ENCODE peak calls at places on chromosomes 13 and 19, in five cellular contexts. K is neural crest cell; D is NCI-H1092; X is activated T-helper 2 cell treated with anti-CD3 and anti-CD28 coated beads, Interferon-gamma antibody, Interleukin-2, Interleukin-4, amounts not matched to agents 10 μg/mL and 5 μg/mL and 100 μg/mL, durations not matched to agents 14 hours and 24 hours and 36 hours; Z is NCI-H1048. O is an unnamed sample.

GRCh38 chr13:92843549-92843948 is 383.1 kb upstream of the GPC6 start:
- DNase-seq in K (no peak), D (peak), X (no peak), Z (no peak), O (no peak)

GRCh38 chr13:49499889-49500660 is 4.3 kb downstream of the PHF11 start:
- DNase-seq in K (no peak), D (no peak), X (no peak), Z (no peak), O (no peak)

GRCh38 chr19:27974082-27974513 is 1238.9 kb downstream of the UQCRFS1 start:
- DNase-seq in K (peak), D (peak), X (no peak), Z (no peak), O (peak)

GRCh38 chr19:18905520-18906236 is 9.7 kb upstream of the CERS1 start:
- DNase-seq in K (no peak), D (no peak), X (no peak), Z (no peak), O (no peak)

GRCh38 chr13:110448677-110449076 is 112.8 kb downstream of the RAB20 start:
- DNase-seq in K (no peak), D (no peak), X (no peak), Z (no peak), O (no peak)

GRCh38 chr13:60229708-60230272 is 66.1 kb upstream of the DIAPH3 start:
- DNase-seq in K (no peak), D (no peak), X (no peak), Z (no peak), O (no peak)

GRCh38 chr13:113815151-113816058 is 48.5 kb downstream of the GAS6 start:
- DNase-seq in K (no peak), D (no peak), X (peak), Z (no peak), O (no peak)

GRCh38 chr19:4589579-4590410 is 30.3 kb upstream of the SEMA6B start:
- DNase-seq in K (peak), D (no peak), X (no peak), Z (no peak), O (no peak)

GRCh38 chr19:3375221-3376088 is 9.1 kb downstream of the NFIC start:
- DNase-seq in K (no peak), D (no peak), X (no peak), Z (no peak), O (peak)

GRCh38 chr19:27741236-27741635 is 1471.7 kb downstream of the UQCRFS1 start:
- DNase-seq in K (no peak), D (no peak), X (no peak), Z (no peak), O (no peak)

GRCh38 chr13:24251525-24251924 is 57.9 kb upstream of the C1QTNF9 start:
- DNase-seq in K (no peak), D (no peak), X (peak), Z (no peak), O (no peak)

GRCh38 chr13:83878691-83879410 is 3.4 kb downstream of the SLITRK1 start:
- DNase-seq in K (peak), D (no peak), X (no peak), Z (no peak), O (no peak)

GRCh38 chr13:68099616-68100015 is 869.5 kb upstream of the PCDH9 start:
- DNase-seq in K (no peak), D (no peak), X (no peak), Z (no peak), O (no peak)

GRCh38 chr13:42354246-42355117 is 82.5 kb downstream of the AKAP11 start:
- DNase-seq in K (no peak), D (no peak), X (no peak), Z (no peak), O (no peak)

GRCh38 chr19:46376241-46377153 is 29.6 kb downstream of the PPP5C start:
- DNase-seq in K (no peak), D (no peak), X (no peak), Z (no peak), O (no peak)

GRCh38 chr19:41421314-41421713 is 5.9 kb downstream of the B3GNT8 start:
- DNase-seq in K (no peak), D (no peak), X (no peak), Z (no peak), O (no peak)

GRCh38 chr13:69959041-69959440 is 148.6 kb upstream of the ATXN8OS start:
- DNase-seq in K (no peak), D (no peak), X (no peak), Z (no peak), O (peak)

GRCh38 chr19:50003254-50003788 is 21.9 kb downstream of the VRK3 start:
- DNase-seq in K (no peak), D (no peak), X (no peak), Z (no peak), O (no peak)

GRCh38 chr13:81025091-81025490 is 684.2 kb upstream of the SPRY2 start:
- DNase-seq in K (no peak), D (no peak), X (no peak), Z (no peak), O (no peak)

O was measured in cerebellum.